ENCODE peak calls at places on chromosomes 7 and 10, in nine cellular contexts. B is GM23338; L is endodermal cell; X is neural progenitor cell; V is effector memory CD4-positive, alpha-beta T cell; W is mucosa of descending colon; H is heart left ventricle; T is brain microvascular endothelial cell; A is pancreas. I is an unnamed sample. For H3K36me3, the result is how much of the 10 kb centered on the place peaks cover.

GRCh38 chr10:74189999-74190421 is 39.0 kb downstream of the ADK start:
- DNase-seq in B (no peak), L (no peak), X (no peak), V (no peak), W (no peak), H (no peak), T (peak), A (no peak), I (peak)

GRCh38 chr7:104940023-104940710 is 73.8 kb upstream of the KMT2E start:
- DNase-seq in B (peak), L (no peak), X (no peak), V (no peak), W (no peak), H (no peak), T (no peak), A (peak), I (no peak)

GRCh38 chr10:33804534-33804933 is 470.1 kb upstream of the NRP1 start:
- DNase-seq in B (no peak), L (no peak), X (no peak), V (no peak), W (no peak), H (no peak), T (no peak), A (no peak), I (no peak)

GRCh38 chr7:84188811-84189405 is 5.7 kb downstream of the SEMA3A start:
- DNase-seq in B (no peak), L (no peak), X (no peak), V (no peak), W (no peak), H (no peak), T (no peak), A (no peak), I (no peak)

GRCh38 chr7:36474283-36475010 is 84.8 kb downstream of the ANLN start:
- DNase-seq in B (no peak), L (no peak), X (no peak), V (no peak), W (no peak), H (no peak), T (peak), A (no peak), I (no peak)

GRCh38 chr7:158444501-158445420 is 142.9 kb downstream of the PTPRN2 start:
- DNase-seq in B (no peak), L (peak), X (no peak), V (no peak), W (no peak), H (no peak), T (no peak), A (peak), I (no peak)

GRCh38 chr7:139108256-139109187 is 998 bp downstream of the ZC3HAV1 start:
- DNase-seq in B (peak), L (peak), X (peak), V (no peak), W (peak), H (peak), T (peak), A (peak), I (no peak)

GRCh38 chr10:82922755-82923154 is 1047.8 kb downstream of the NRG3 start:
- DNase-seq in B (no peak), L (no peak), X (no peak), V (no peak), W (no peak), H (no peak), T (no peak), A (no peak), I (no peak)

GRCh38 chr7:19964198-19964597 is 190.8 kb upstream of the TMEM196 start:
- DNase-seq in B (no peak), L (no peak), X (no peak), V (no peak), W (no peak), H (no peak), T (peak), A (no peak), I (no peak)

GRCh38 chr10:104750306-104750705 is 109.2 kb downstream of the SORCS3 start:
- DNase-seq in B (peak), L (peak), X (peak), V (no peak), W (no peak), H (no peak), T (no peak), A (no peak), I (no peak)

GRCh38 chr10:69065406-69066361 is 22.2 kb upstream of the SRGN start:
- DNase-seq in B (no peak), L (no peak), X (no peak), V (no peak), W (no peak), H (peak), T (peak), A (no peak), I (no peak)

GRCh38 chr10:91887075-91887899 is 22.0 kb downstream of the FGFBP3 start:
- DNase-seq in B (peak), L (peak), X (peak), V (no peak), W (peak), H (no peak), T (peak), A (no peak), I (no peak)

GRCh38 chr7:116269466-116269865 is 59.1 kb downstream of the TES start:
- DNase-seq in B (no peak), L (no peak), X (no peak), V (no peak), W (no peak), H (no peak), T (no peak), A (no peak), I (no peak)

GRCh38 chr10:127649642-127650041 is 87.3 kb upstream of the FOXI2 start:
- DNase-seq in B (peak), L (peak), X (peak), V (no peak), W (no peak), H (no peak), T (no peak), A (no peak), I (no peak)

GRCh38 chr7:150738092-150739044 is 1.1 kb downstream of the GIMAP5 start:
- DNase-seq in B (no peak), L (no peak), X (no peak), V (no peak), W (no peak), H (no peak), T (no peak), A (no peak), I (no peak)

GRCh38 chr10:61993676-61994401 is 92.3 kb downstream of the ARID5B start:
- DNase-seq in B (no peak), L (no peak), X (no peak), V (no peak), W (no peak), H (no peak), T (no peak), A (no peak), I (no peak)

GRCh38 chr10:6222755-6223154 is 20.0 kb downstream of the PFKFB3 start:
- DNase-seq in B (no peak), L (no peak), X (no peak), V (no peak), W (no peak), H (no peak), T (no peak), A (no peak), I (no peak)

GRCh38 chr10:61138728-61139127 is 194.7 kb upstream of the RHOBTB1 start:
- DNase-seq in B (no peak), L (no peak), X (no peak), V (no peak), W (no peak), H (no peak), T (no peak), A (no peak), I (no peak)

GRCh38 chr10:105577865-105578607 is 936.9 kb downstream of the SORCS3 start:
- DNase-seq in B (no peak), L (no peak), X (no peak), V (no peak), W (no peak), H (no peak), T (no peak), A (no peak), I (no peak)

GRCh38 chr10:13724484-13724883 is 137.7 kb downstream of the PRPF18 start:
- DNase-seq in B (no peak), L (no peak), X (no peak), V (no peak), W (no peak), H (peak), T (no peak), A (no peak), I (no peak)

GRCh38 chr7:98733036-98733435 is 116.0 kb downstream of the NPTX2 start:
- DNase-seq in B (peak), L (peak), X (peak), V (no peak), W (peak), H (no peak), T (peak), A (no peak), I (no peak)

GRCh38 chr7:40711706-40712105 is 576.9 kb downstream of the SUGCT start:
- DNase-seq in B (no peak), L (no peak), X (no peak), V (no peak), W (no peak), H (no peak), T (no peak), A (no peak), I (no peak)

GRCh38 chr10:14507156-14507555 is 176.4 kb upstream of the FRMD4A start:
- DNase-seq in B (peak), L (no peak), X (no peak), V (peak), W (no peak), H (no peak), T (no peak), A (no peak), I (no peak)

GRCh38 chr7:123823898-123824753 is 20.8 kb upstream of the HYAL4 start:
- DNase-seq in B (no peak), L (no peak), X (no peak), V (no peak), W (no peak), H (no peak), T (no peak), A (no peak), I (no peak)

GRCh38 chr7:45446195-45446944 is 127.8 kb upstream of the ADCY1 start:
- DNase-seq in B (no peak), L (no peak), X (no peak), V (no peak), W (no peak), H (no peak), T (no peak), A (no peak), I (no peak)

GRCh38 chr10:126222736-126223511 is 165.4 kb downstream of the ADAM12 start:
- DNase-seq in B (no peak), L (no peak), X (no peak), V (no peak), W (no peak), H (no peak), T (no peak), A (no peak), I (no peak)

GRCh38 chr7:155229548-155230168 is 68.0 kb upstream of the INSIG1 start:
- DNase-seq in B (no peak), L (no peak), X (no peak), V (no peak), W (no peak), H (no peak), T (no peak), A (no peak), I (no peak)

GRCh38 chr7:100089458-100090201 is 861 bp downstream of the COPS6 start:
- DNase-seq in B (no peak), L (no peak), X (no peak), V (no peak), W (no peak), H (no peak), T (peak), A (no peak), I (no peak)

GRCh38 chr7:151088019-151088855 is 2.0 kb downstream of the AGAP3 start:
- DNase-seq in B (peak), L (no peak), X (peak), V (no peak), W (peak), H (no peak), T (no peak), A (no peak), I (no peak)

GRCh38 chr10:91681361-91682276 is 48.7 kb upstream of the PPP1R3C start:
- DNase-seq in B (no peak), L (no peak), X (no peak), V (no peak), W (no peak), H (peak), T (no peak), A (no peak), I (peak)

GRCh38 chr7:115940462-115941060 is 90.0 kb downstream of the TFEC start:
- DNase-seq in B (peak), L (no peak), X (no peak), V (no peak), W (no peak), H (no peak), T (peak), A (no peak), I (no peak)

GRCh38 chr7:150322833-150323681 is at the start of the genes ACTR3C and LRRC61:
- DNase-seq in B (peak), L (peak), X (peak), V (peak), W (peak), H (no peak), T (no peak), A (peak), I (peak)

GRCh38 chr7:44288381-44288685 is 37.1 kb downstream of the CAMK2B start:
- DNase-seq in B (no peak), L (peak), X (no peak), V (no peak), W (no peak), H (no peak), T (no peak), A (no peak), I (no peak)

GRCh38 chr10:117699436-117700075 is 157.0 kb downstream of the EMX2 start:
- DNase-seq in B (no peak), L (no peak), X (no peak), V (no peak), W (no peak), H (no peak), T (no peak), A (no peak), I (no peak)

GRCh38 chr10:82377608-82378007 is 502.6 kb downstream of the NRG3 start:
- DNase-seq in B (peak), L (peak), X (peak), V (no peak), W (no peak), H (no peak), T (peak), A (no peak), I (no peak)

GRCh38 chr7:20323587-20323986 is 7.1 kb upstream of the ITGB8 start:
- DNase-seq in B (no peak), L (no peak), X (no peak), V (no peak), W (no peak), H (no peak), T (no peak), A (no peak), I (no peak)

GRCh38 chr7:102197161-102197560 is 89.5 kb upstream of the SH2B2 start:
- DNase-seq in B (no peak), L (no peak), X (no peak), V (no peak), W (no peak), H (no peak), T (no peak), A (no peak), I (no peak)
- H3K36me3 ChIP-seq in B (under half), L (half or more), X (under half), V (under half), W (under half), H (under half), T (under half), A (under half), I (under half)

GRCh38 chr10:80152820-80153219 is 20.3 kb downstream of the PLAC9 start:
- DNase-seq in B (no peak), L (no peak), X (no peak), V (no peak), W (peak), H (no peak), T (no peak), A (peak), I (no peak)
- H3K36me3 ChIP-seq in B (under half), L (half or more), X (under half), V (half or more), W (under half), H (under half), T (half or more), A (under half), I (under half)

GRCh38 chr7:157194948-157195347 is 56.2 kb downstream of the UBE3C start:
- DNase-seq in B (no peak), L (no peak), X (no peak), V (no peak), W (no peak), H (no peak), T (no peak), A (no peak), I (no peak)

GRCh38 chr7:157192861-157193260 is 54.1 kb downstream of the UBE3C start:
- DNase-seq in B (no peak), L (no peak), X (no peak), V (no peak), W (no peak), H (no peak), T (no peak), A (no peak), I (no peak)

GRCh38 chr7:157188091-157188665 is 49.5 kb downstream of the UBE3C start:
- DNase-seq in B (no peak), L (no peak), X (no peak), V (no peak), W (no peak), H (no peak), T (no peak), A (no peak), I (no peak)

GRCh38 chr7:157193274-157193673 is 54.5 kb downstream of the UBE3C start:
- DNase-seq in B (no peak), L (no peak), X (no peak), V (no peak), W (no peak), H (no peak), T (no peak), A (no peak), I (no peak)

DNA sequence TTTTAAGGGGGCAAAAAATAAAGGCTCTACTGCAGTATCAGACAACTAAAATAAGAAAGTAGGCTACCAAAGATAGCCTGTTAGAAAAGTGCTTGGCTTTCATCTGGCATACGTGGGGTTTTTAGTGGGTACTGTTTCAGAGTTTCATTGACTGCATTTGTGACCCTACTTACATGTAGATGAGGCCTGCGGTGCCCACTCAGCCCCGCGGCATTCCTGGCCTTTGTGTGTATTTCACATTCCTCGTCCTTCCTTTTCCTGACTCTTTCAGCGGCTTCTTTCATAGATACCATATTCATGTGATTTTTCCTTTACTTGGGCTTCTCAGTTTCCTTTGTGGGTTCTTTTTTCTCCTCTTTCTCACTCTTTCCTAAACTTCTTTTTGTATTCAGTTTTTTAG is 50.7 kb downstream of the UBE3C start:
- DNase-seq in B (peak), L (no peak), X (peak), V (no peak), W (no peak), H (no peak), T (no peak), A (no peak), I (no peak)
- H3K36me3 ChIP-seq in B (under half), L (half or more), X (under half), V (half or more), W (under half), H (under half), T (half or more), A (under half), I (under half)

GRCh38 chr7:728602-729001 is 1.5 kb upstream of the PRKAR1B start:
- DNase-seq in B (no peak), L (no peak), X (no peak), V (no peak), W (no peak), H (no peak), T (no peak), A (peak), I (no peak)
- H3K36me3 ChIP-seq in B (under half), L (under half), X (under half), V (under half), W (under half), H (under half), T (under half), A (under half), I (under half)

DNA sequence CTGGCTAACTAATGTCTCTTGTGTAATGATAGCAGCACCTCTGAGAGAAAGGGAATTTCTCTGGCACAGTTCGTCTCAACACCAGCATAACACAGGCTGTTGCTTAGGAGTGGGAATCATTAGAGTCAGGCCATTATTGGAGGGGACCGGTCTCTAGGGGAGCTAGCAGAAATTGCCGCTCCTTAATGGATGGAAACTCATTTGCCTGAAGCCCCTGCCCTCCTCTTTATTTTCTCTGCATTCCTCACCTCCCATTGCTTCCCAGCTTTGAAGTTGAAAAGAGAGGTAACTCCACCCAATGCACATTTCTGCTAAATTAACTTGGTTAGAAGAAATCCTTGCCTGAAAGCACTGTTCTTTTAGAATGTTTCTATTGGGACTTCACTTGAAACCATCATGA is 11.9 kb downstream of the LRRC4 start:
- DNase-seq in B (peak), L (no peak), X (peak), V (no peak), W (no peak), H (no peak), T (no peak), A (no peak), I (no peak)
- H3K36me3 ChIP-seq in B (under half), L (under half), X (under half), V (under half), W (under half), H (under half), T (under half), A (under half), I (under half)

I was measured in breast epithelium.